ENCODE peak calls at places on chromosomes 11 and 22, in six cellular contexts. I is K562, N is OCI-LY7, J is fibroblast of lung, K is hepatocyte, E is mammary epithelial cell. X is an unnamed sample. For H3K79me2, the result is how much of the 10 kb centered on the place peaks cover.

GRCh38 chr11:72585762-72586590 is 88.2 kb downstream of the PDE2A start:
- DNase-seq in K (peak), J (peak), I (peak), E (peak), N (peak), X (peak)

GRCh38 chr22:38034278-38034882 is 22.8 kb upstream of the PICK1 start:
- DNase-seq in I (peak), E (peak), K (peak), J (peak), N (no peak), X (no peak)

GRCh38 chr11:85811624-85812023 is 683 bp upstream of the SYTL2 start:
- DNase-seq in I (no peak), J (no peak), K (no peak), N (no peak), E (no peak), X (no peak)

GRCh38 chr22:30038219-30038618 is 42.0 kb upstream of the HORMAD2 start:
- DNase-seq in I (no peak), E (peak), N (no peak), K (peak), J (peak), X (no peak)

GRCh38 chr22:29129644-29130201 is 56.9 kb downstream of the KREMEN1 start:
- DNase-seq in J (no peak), I (no peak), K (no peak), E (no peak), N (no peak), X (no peak)

GRCh38 chr11:123122341-123122740 is 60.4 kb upstream of the HSPA8 start:
- DNase-seq in J (peak), I (no peak), N (no peak), K (peak), E (peak), X (no peak)

GRCh38 chr22:49011379-49011768 is 816.3 kb downstream of the BRD1 start:
- DNase-seq in J (no peak), K (no peak), E (no peak), N (no peak), I (no peak), X (no peak)

GRCh38 chr11:83813296-83813695 is 527.1 kb upstream of the CCDC90B start:
- DNase-seq in K (no peak), J (no peak), E (no peak), N (no peak), I (no peak), X (no peak)

GRCh38 chr11:45774786-45775185 is 30.2 kb upstream of the SLC35C1 start:
- DNase-seq in N (no peak), J (no peak), E (no peak), I (no peak), K (no peak), X (no peak)

GRCh38 chr22:35517769-35518530 is 22.7 kb upstream of the RASD2 start:
- DNase-seq in K (peak), I (no peak), J (peak), E (no peak), N (no peak), X (no peak)

GRCh38 chr22:20568502-20569058 is 61.2 kb downstream of the MED15 start:
- DNase-seq in N (no peak), J (no peak), E (no peak), I (no peak), K (no peak), X (no peak)

GRCh38 chr22:20023214-20023613 is 2.3 kb downstream of the TANGO2 start:
- DNase-seq in I (no peak), J (no peak), N (no peak), E (no peak), K (no peak), X (no peak)

GRCh38 chr11:64339754-64340408 is at the start of gene CCDC88B:
- DNase-seq in N (peak), K (peak), E (no peak), I (no peak), J (no peak), X (peak)

GRCh38 chr22:48943567-48944432 is 883.9 kb downstream of the BRD1 start:
- DNase-seq in J (no peak), K (peak), I (peak), N (peak), E (no peak), X (no peak)

GRCh38 chr11:68145120-68145866 is 24.1 kb upstream of the CHKA start:
- DNase-seq in I (no peak), E (peak), J (no peak), N (no peak), K (peak), X (no peak)

GRCh38 chr11:68146010-68146540 is 24.9 kb upstream of the CHKA start:
- DNase-seq in I (no peak), J (no peak), E (no peak), N (no peak), K (peak), X (no peak)

GRCh38 chr11:68148882-68149281 is 27.7 kb upstream of the CHKA start:
- DNase-seq in J (no peak), I (no peak), K (no peak), E (no peak), N (no peak), X (no peak)

GRCh38 chr11:68148071-68148805 is 27.1 kb upstream of the CHKA start:
- DNase-seq in N (no peak), K (no peak), J (no peak), E (no peak), I (no peak), X (no peak)

GRCh38 chr11:68146704-68147474 is 25.7 kb upstream of the CHKA start:
- DNase-seq in K (peak), J (peak), I (peak), N (no peak), E (no peak), X (no peak)
- H3K4me2 ChIP-seq in K (peak), J (no peak), I (peak), N (no peak), E (no peak), X (no peak)

DNA sequence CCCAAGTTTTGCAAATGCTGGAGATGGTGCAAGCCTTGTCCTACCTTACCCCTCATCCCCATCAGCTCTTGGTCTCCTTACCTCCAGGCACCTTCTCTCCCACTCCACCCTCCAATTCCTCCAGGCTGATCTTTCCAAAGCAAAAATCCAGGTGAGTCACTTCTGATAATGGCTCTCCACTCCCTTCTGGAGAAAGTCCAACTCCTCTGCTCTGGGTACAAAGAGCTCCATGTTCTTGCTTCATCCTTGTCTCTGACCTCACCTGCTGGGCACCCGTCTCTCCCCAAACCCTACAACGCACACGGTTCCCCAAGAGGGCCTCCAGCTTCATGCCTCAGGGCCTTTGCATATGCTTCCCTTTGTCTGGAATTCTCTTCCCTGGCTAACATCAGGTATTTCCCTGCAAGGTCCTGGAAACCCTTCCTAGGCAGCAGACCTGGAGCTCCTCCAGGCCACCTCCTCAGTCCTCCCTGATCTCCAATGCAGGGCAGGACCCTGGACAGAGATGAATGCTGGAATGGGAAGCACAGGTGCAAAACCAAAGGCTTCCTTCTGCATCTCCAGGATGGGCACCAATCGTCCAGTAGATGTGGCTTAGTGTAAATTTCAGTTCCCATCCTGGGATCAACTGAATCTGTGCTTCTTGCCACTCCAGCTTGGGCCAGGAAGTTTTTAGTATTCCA is 22.7 kb downstream of the IFT27 start:
- DNase-seq in E (peak), K (peak), J (no peak), I (no peak), N (no peak), X (no peak)
- H3K79me2 ChIP-seq in E (under half), K (under half), J (under half), I (under half), N (under half), X (under half)

GRCh38 chr22:40919446-40919845 is 31.7 kb upstream of the RBX1 start:
- DNase-seq in J (peak), I (no peak), K (no peak), N (no peak), E (no peak), X (no peak)

GRCh38 chr22:40928657-40929056 is 22.5 kb upstream of the RBX1 start:
- DNase-seq in I (peak), J (no peak), E (no peak), N (no peak), K (no peak), X (no peak)

GRCh38 chr22:40920526-40920925 is 30.7 kb upstream of the RBX1 start:
- DNase-seq in N (no peak), I (no peak), E (no peak), K (no peak), J (peak), X (no peak)

DNA sequence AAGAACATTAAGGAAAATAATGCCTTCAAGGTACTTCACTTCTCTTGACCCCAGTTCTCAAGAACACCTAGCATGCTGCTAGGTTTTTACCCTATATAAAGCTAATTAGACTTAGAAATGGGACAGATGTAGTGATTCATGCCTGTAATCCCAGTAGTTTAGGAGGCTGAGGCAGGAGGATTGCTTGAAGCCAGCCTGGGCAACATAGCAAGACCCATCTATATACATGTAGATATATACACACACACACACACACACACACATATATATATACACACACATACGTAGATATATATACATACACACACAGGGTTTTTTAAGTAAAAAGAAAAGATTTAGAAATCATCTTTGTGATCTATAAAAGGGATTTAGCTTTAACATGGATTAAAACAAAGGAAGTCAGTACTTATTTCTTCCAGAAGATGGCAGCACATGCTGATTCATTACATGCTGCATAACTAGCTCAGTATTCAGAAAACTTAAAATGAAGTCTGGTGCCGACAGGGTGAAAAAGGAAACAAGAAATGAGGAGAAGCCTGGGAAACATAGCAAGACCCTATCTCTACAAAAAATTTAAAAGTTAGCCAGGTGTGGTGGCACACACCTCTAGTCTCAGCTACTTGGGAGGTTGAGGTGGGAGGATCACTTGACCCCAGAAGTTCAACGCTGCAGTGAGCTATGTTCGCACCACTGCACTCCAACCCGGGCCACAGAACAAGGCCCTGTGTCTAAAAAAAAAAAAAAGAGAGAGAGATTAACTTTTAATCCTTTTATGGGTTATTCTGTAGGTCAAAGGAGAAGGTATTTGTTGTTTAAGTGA is 28.5 kb upstream of the RBX1 start:
- DNase-seq in N (peak), I (peak), J (peak), E (peak), K (peak), X (peak)
- H3K27ac ChIP-seq in N (no peak), I (no peak), J (no peak), E (no peak), K (no peak), X (no peak)

DNA sequence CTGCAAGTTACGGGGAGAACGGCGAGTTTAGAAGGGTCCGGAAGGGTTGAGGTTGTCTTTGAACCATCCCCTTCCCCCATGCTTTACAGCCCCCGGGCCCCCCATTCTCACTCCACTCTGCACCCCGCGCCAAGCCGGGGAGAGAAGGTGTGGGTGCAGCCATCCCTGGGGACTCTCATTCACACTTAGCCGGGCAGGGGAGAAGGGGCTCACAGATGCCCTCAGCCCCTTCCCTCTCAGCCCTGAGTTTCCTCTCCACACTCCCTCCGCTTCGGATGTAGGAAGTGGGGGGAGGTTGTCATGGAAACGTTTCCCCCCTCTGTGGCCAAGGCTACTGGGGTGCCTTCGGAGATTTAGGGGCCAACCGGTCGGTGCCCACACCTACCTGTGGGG is 333 bp downstream of the CADM1 start:
- DNase-seq in E (peak), J (no peak), K (no peak), N (no peak), I (no peak), X (no peak)
- H3K4me2 ChIP-seq in E (peak), J (peak), K (peak), N (peak), I (no peak), X (peak)

X was measured in MM.1S.